ENCODE peak calls at places on chromosomes 6 and 20, in nine cellular contexts. X is stimulated activated CD4-positive, alpha-beta T cell treated with anti-CD3 and anti-CD28 coated beads, Interleukin-1b, Interleukin-23, amount 100 ng/mL, for 48 hours; O is activated CD4-positive, CD25-positive, alpha-beta regulatory T cell treated with anti-CD3 and anti-CD28 coated beads, Interleukin-2, amount 50 U/mL, for 72 hours; U is fibroblast of the aortic adventitia; W is heart left ventricle; E is stromal cell of bone marrow; R is HT1080; N is fibroblast of mammary gland; M is PC-3. F is an unnamed sample.

GRCh38 chr6:3015144-3015543 is 15.4 kb downstream of the NQO2 start:
- DNase-seq in O (no peak), M (no peak), N (no peak), R (no peak), X (no peak), E (no peak), W (no peak), U (no peak), F (no peak)

GRCh38 chr20:10508468-10509251 is 73.6 kb downstream of the SLX4IP start:
- DNase-seq in O (no peak), U (peak; percentile 80), R (no peak), N (peak; percentile 89), E (no peak), X (no peak), W (no peak), M (no peak), F (no peak)

GRCh38 chr6:6003334-6004146 is 3.2 kb downstream of the NRN1 start:
- DNase-seq in W (peak; percentile 60), E (no peak), O (no peak), R (no peak), N (peak; percentile 62), U (no peak), M (no peak), X (no peak), F (no peak)

GRCh38 chr6:168100803-168101095 is 21.7 kb upstream of the FRMD1 start:
- DNase-seq in R (no peak), X (no peak), E (no peak), U (no peak), N (no peak), W (no peak), O (no peak), M (no peak), F (no peak)

GRCh38 chr6:134722996-134723871 is 226.7 kb downstream of the ALDH8A1 start:
- DNase-seq in W (no peak), U (peak; percentile 51), X (no peak), N (peak; percentile 83), M (no peak), O (no peak), E (no peak), R (no peak), F (no peak)

GRCh38 chr6:28974505-28974904 is 30.6 kb downstream of the ZNF311 start:
- DNase-seq in N (no peak), O (no peak), E (no peak), X (no peak), U (no peak), R (no peak), W (no peak), M (no peak), F (no peak)

GRCh38 chr20:57459897-57460663 is 64.9 kb downstream of the CTCFL start:
- DNase-seq in O (no peak), W (no peak), X (no peak), R (no peak), M (no peak), U (no peak), E (no peak), N (no peak), F (no peak)

GRCh38 chr6:133764011-133764812 is 124.7 kb upstream of the TCF21 start:
- DNase-seq in R (peak; percentile 14), N (peak; percentile 89), E (peak; percentile 53), O (no peak), X (no peak), W (no peak), M (peak; percentile 15), U (peak; percentile 93), F (no peak)

GRCh38 chr6:113352029-113352801 is 504.9 kb upstream of the MARCKS start:
- DNase-seq in M (peak; percentile 87), R (peak; percentile 92), N (peak; percentile 72), X (no peak), W (no peak), O (no peak), E (no peak), U (peak; percentile 82), F (no peak)

GRCh38 chr6:164069352-164070022 is 655.0 kb downstream of the QKI start:
- DNase-seq in E (no peak), M (no peak), W (peak; percentile 86), O (no peak), U (peak; percentile 51), R (peak; percentile 78), X (no peak), N (peak; percentile 71), F (no peak)

GRCh38 chr6:167401525-167402194 is 76.8 kb downstream of the TTLL2 start:
- DNase-seq in O (no peak), W (no peak), R (peak; percentile 23), N (no peak), X (no peak), E (no peak), U (no peak), M (no peak), F (no peak)

GRCh38 chr6:111265842-111266241 is 178.5 kb downstream of the SLC16A10 start:
- DNase-seq in E (no peak), X (no peak), U (peak; percentile 55), O (no peak), R (no peak), M (no peak), W (no peak), N (no peak), F (no peak)

GRCh38 chr20:45987108-45987780 is 15.2 kb upstream of the ZNF335 start:
- DNase-seq in E (no peak), N (peak; percentile 53), U (peak; percentile 50), R (peak; percentile 79), X (peak; percentile 77), M (peak; percentile 87), W (peak; percentile 59), O (peak; percentile 85), F (no peak)